ENCODE peak calls at places on chromosome 18, in seven cellular contexts. P is heart left ventricle, U is transverse colon, N is K562, Y is endothelial cell of umbilical vein, Q is Peyer's patch, B is sigmoid colon. G is an unnamed sample.

GRCh38 chr18:55996726-55997125 is 408.7 kb upstream of the TCF4 start:
- DNase-seq in P (no peak), Y (no peak), U (no peak), Q (no peak), B (no peak), N (no peak), G (no peak)

GRCh38 chr18:79328917-79329316 is 66.8 kb upstream of the NFATC1 start:
- DNase-seq in Y (no peak), P (no peak), B (no peak), Q (no peak), N (no peak), U (no peak), G (no peak)

GRCh38 chr18:75251466-75251865 is 40.9 kb downstream of the TSHZ1 start:
- DNase-seq in P (no peak), Y (peak), U (no peak), Q (no peak), N (no peak), B (no peak), G (no peak)

GRCh38 chr18:476368-476767 is 24.1 kb downstream of the COLEC12 start:
- DNase-seq in N (no peak), U (no peak), B (no peak), P (no peak), Q (no peak), Y (no peak), G (no peak)

GRCh38 chr18:75360206-75360605 is 67.3 kb downstream of the SMIM21 start:
- DNase-seq in N (no peak), B (no peak), Q (no peak), Y (no peak), P (no peak), U (no peak), G (no peak)

GRCh38 chr18:73431620-73432019 is 563.8 kb upstream of the NETO1 start:
- DNase-seq in Y (no peak), P (no peak), N (no peak), Q (no peak), U (no peak), B (no peak), G (no peak)

GRCh38 chr18:12574494-12575185 is 83.3 kb downstream of the SPIRE1 start:
- DNase-seq in U (no peak), N (no peak), P (no peak), Y (no peak), B (no peak), Q (no peak), G (no peak)

GRCh38 chr18:72637319-72638113 is 93.4 kb upstream of the CBLN2 start:
- DNase-seq in Y (no peak), B (no peak), U (no peak), N (no peak), P (no peak), Q (no peak), G (no peak)

GRCh38 chr18:2883137-2883671 is 36.4 kb downstream of the EMILIN2 start:
- DNase-seq in P (no peak), B (no peak), N (no peak), Q (no peak), U (peak), Y (no peak), G (no peak)

GRCh38 chr18:10169064-10169562 is 255.3 kb downstream of the VAPA start:
- DNase-seq in Q (no peak), P (no peak), U (no peak), N (no peak), B (no peak), Y (peak), G (no peak)

GRCh38 chr18:10131783-10132381 is 218.1 kb downstream of the VAPA start:
- DNase-seq in U (no peak), B (no peak), Q (peak), Y (no peak), N (no peak), P (peak), G (no peak)

GRCh38 chr18:75728621-75729020 is 301.1 kb upstream of the SMIM21 start:
- DNase-seq in B (no peak), N (no peak), P (no peak), Q (no peak), U (no peak), Y (no peak), G (no peak)

GRCh38 chr18:37492952-37493351 is 72.6 kb downstream of the CELF4 start:
- DNase-seq in U (no peak), P (no peak), Q (no peak), B (no peak), N (no peak), Y (no peak), G (no peak)

GRCh38 chr18:22238036-22238435 is 68.6 kb downstream of the GATA6 start:
- DNase-seq in U (no peak), B (no peak), Y (no peak), P (no peak), Q (no peak), N (no peak), G (no peak)

GRCh38 chr18:39519741-39520140 is 1954.1 kb upstream of the CELF4 start:
- DNase-seq in U (no peak), Y (no peak), P (no peak), Q (no peak), B (no peak), N (no peak), G (no peak)

GRCh38 chr18:2302628-2303516 is 268.4 kb downstream of the METTL4 start:
- DNase-seq in U (no peak), P (no peak), N (peak), B (no peak), Y (peak), Q (no peak), G (peak)

GRCh38 chr18:51227660-51228059 is 30.2 kb upstream of the MEX3C start:
- DNase-seq in B (no peak), P (no peak), N (no peak), Q (no peak), Y (no peak), U (no peak), G (no peak)

GRCh38 chr18:24827500-24827899 is 367.1 kb downstream of the HRH4 start:
- DNase-seq in Y (no peak), P (no peak), U (no peak), B (no peak), N (no peak), Q (no peak), G (no peak)

GRCh38 chr18:44080054-44080453 is 600.6 kb upstream of the SETBP1 start:
- DNase-seq in Y (no peak), U (no peak), Q (no peak), N (no peak), P (no peak), B (no peak), G (no peak)

GRCh38 chr18:69365658-69366057 is 35.0 kb upstream of the DOK6 start:
- DNase-seq in N (no peak), U (no peak), B (no peak), Y (no peak), P (no peak), Q (no peak), G (no peak)

GRCh38 chr18:78805840-78806239 is 173.8 kb upstream of the SALL3 start:
- DNase-seq in B (no peak), Y (no peak), U (no peak), P (no peak), N (no peak), Q (no peak), G (no peak)

GRCh38 chr18:22342625-22343024 is 75.1 kb downstream of the CTAGE1 start:
- DNase-seq in U (peak), N (peak), Y (peak), B (no peak), P (no peak), Q (peak), G (peak)

GRCh38 chr18:79869591-79870368 is 72.0 kb downstream of the KCNG2 start:
- DNase-seq in U (no peak), Y (no peak), N (no peak), P (no peak), B (no peak), Q (no peak), G (no peak)

GRCh38 chr18:23969664-23970063 is 44.9 kb upstream of the TTC39C start:
- DNase-seq in U (no peak), P (no peak), N (no peak), B (no peak), Q (no peak), Y (no peak), G (no peak)

GRCh38 chr18:2173464-2173863 is 397.8 kb downstream of the METTL4 start:
- DNase-seq in B (no peak), N (no peak), Q (no peak), Y (peak), P (peak), U (no peak), G (peak)

GRCh38 chr18:60892855-60893254 is 440.4 kb upstream of the CDH20 start:
- DNase-seq in Y (no peak), Q (no peak), P (no peak), N (no peak), U (no peak), B (no peak), G (no peak)

DNA sequence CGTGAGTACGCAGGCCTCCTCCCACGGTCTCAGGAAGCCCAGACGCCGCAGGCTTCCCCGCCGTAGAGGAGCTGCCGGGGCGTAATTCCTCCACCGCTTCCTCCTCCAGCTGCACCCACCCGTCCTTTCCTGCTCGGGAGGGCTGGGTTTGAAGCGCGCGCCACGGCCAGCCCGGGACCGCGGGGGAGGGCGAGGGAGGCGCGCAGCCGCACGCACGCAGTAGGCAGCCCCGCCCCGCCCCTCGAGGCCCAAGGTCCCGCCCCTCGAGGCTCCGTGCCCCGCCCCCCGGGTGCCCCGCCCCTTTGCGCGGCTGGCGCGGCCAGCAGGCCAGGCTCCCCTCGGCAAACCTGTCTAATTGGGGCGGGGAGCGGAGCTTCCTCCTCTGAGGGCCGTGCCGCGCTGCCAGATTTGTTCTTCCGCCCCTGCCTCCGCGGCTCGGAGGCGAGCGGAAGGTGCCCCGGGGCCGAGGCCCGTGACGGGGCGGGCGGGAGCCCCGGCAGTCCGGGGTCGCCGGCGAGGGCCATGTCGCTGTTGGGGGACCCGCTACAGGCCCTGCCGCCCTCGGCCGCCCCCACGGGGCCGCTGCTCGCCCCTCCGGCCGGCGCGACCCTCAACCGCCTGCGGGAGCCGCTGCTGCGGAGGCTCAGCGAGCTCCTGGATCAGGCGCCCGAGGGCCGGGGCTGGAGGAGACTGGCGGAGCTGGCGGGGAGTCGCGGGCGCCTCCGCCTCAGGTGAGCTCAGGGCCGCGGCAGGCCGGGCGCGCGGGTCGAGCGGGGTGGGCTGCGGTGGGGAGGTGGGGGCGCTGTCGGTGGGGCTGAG is at the start of gene MALT1:
- DNase-seq in P (peak), N (peak), B (peak), Y (peak), U (peak), Q (peak), G (peak)
- TF ChIP-seq POLR2A in P (peak), N (no peak), B (peak), Y (peak), U (peak), Q (peak), G (peak)

GRCh38 chr18:48007955-48008701 is 77.7 kb upstream of the SMAD2 start:
- DNase-seq in N (peak), Q (peak), Y (peak), U (peak), P (peak), B (peak), G (peak)
- TF ChIP-seq POLR2A in N (no peak), Q (no peak), Y (peak), U (no peak), P (no peak), B (no peak), G (no peak)

DNA sequence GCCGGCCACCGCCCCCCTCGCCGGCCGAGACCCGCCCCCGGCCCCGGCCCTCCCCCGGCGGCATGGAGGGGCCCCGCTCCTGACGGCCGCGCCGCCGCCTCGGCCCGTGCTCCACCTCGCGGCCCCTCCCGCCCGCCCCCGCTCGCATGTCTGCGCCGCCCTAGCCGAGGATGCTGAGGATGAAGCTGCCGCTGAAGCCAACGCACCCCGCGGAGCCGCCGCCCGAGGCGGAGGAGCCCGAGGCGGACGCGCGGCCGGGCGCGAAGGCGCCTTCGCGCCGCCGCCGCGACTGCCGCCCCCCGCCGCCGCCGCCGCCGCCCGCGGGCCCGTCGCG is 397 bp downstream of the ZCCHC2 start:
- DNase-seq in U (no peak), Q (no peak), N (no peak), P (no peak), B (no peak), Y (no peak), G (no peak)
- TF ChIP-seq POLR2A in U (no peak), Q (no peak), N (no peak), P (no peak), B (no peak), Y (no peak), G (no peak)

GRCh38 chr18:31954349-31954748 is 11.4 kb upstream of the TRAPPC8 start:
- DNase-seq in B (no peak), U (peak), Q (peak), Y (no peak), N (no peak), P (no peak), G (no peak)
- TF ChIP-seq POLR2A in B (no peak), U (no peak), Q (no peak), Y (no peak), N (no peak), P (no peak), G (no peak)

GRCh38 chr18:48920408-48921038 is 30.2 kb downstream of the SMAD7 start:
- DNase-seq in Y (no peak), P (no peak), B (peak), U (no peak), Q (no peak), N (no peak), G (no peak)

GRCh38 chr18:48917579-48918101 is 33.1 kb downstream of the SMAD7 start:
- DNase-seq in Q (peak), Y (no peak), N (no peak), U (no peak), B (peak), P (no peak), G (no peak)

GRCh38 chr18:48919547-48919946 is 31.2 kb downstream of the SMAD7 start:
- DNase-seq in Q (peak), U (no peak), B (peak), P (no peak), Y (no peak), N (no peak), G (no peak)

GRCh38 chr18:48918156-48918555 is 32.6 kb downstream of the SMAD7 start:
- DNase-seq in P (no peak), N (no peak), B (peak), U (no peak), Y (no peak), Q (peak), G (no peak)

GRCh38 chr18:48918660-48919415 is 31.9 kb downstream of the SMAD7 start:
- DNase-seq in Y (no peak), P (no peak), Q (peak), U (no peak), B (peak), N (no peak), G (no peak)
- TF ChIP-seq POLR2A in Y (no peak), P (no peak), Q (no peak), U (no peak), B (no peak), N (no peak), G (no peak)

GRCh38 chr18:47246027-47246971 is 5.2 kb downstream of the SKOR2 start:
- DNase-seq in U (no peak), Y (no peak), B (no peak), P (no peak), N (no peak), Q (no peak), G (no peak)
- TF ChIP-seq POLR2A in U (no peak), Y (no peak), B (no peak), P (no peak), N (no peak), Q (no peak), G (no peak)